ENCODE peak calls at places on chromosome 13, in ten cellular contexts. D is T-helper 9 cell; S is NCI-H2081; Y is LNCaP clone FGC; T is cardiac fibroblast; X is head of caudate nucleus; U is activated CD4-positive, CD25-positive, alpha-beta regulatory T cell; G is stimulated activated CD4-positive, alpha-beta T cell treated with anti-CD3 and anti-CD28 coated beads, Interleukin-1b, Interleukin-23, amount 100 ng/mL, for 4 hours; F is left lung; E is AG09309. O is an unnamed sample.

GRCh38 chr13:23584275-23584674 is 14.1 kb downstream of the TNFRSF19 start:
- DNase-seq in D (no peak), E (no peak), Y (no peak), T (no peak), S (no peak), X (no peak), U (no peak), G (no peak), F (no peak), O (no peak)

GRCh38 chr13:66567899-66568612 is 662.1 kb downstream of the PCDH9 start:
- DNase-seq in F (no peak), U (no peak), T (no peak), D (no peak), X (no peak), Y (no peak), G (no peak), S (no peak), E (no peak), O (no peak)

GRCh38 chr13:30134578-30134977 is 172.8 kb downstream of the KATNAL1 start:
- DNase-seq in X (no peak), Y (no peak), D (no peak), T (no peak), S (no peak), E (no peak), F (no peak), U (no peak), G (no peak), O (no peak)

GRCh38 chr13:36418022-36418805 is 14.1 kb upstream of the CCNA1 start:
- DNase-seq in X (no peak), F (no peak), E (no peak), D (no peak), T (peak), G (no peak), U (no peak), S (no peak), Y (no peak), O (peak)

GRCh38 chr13:73230714-73231113 is 171.9 kb downstream of the KLF5 start:
- DNase-seq in G (no peak), X (no peak), S (no peak), U (no peak), Y (no peak), F (no peak), E (no peak), D (no peak), T (no peak), O (no peak)

GRCh38 chr13:98503175-98504028 is 73.5 kb downstream of the STK24 start:
- DNase-seq in D (no peak), G (no peak), Y (no peak), E (no peak), T (no peak), X (no peak), U (no peak), F (no peak), S (no peak), O (no peak)

GRCh38 chr13:41952749-41953148 is 8.2 kb downstream of the VWA8 start:
- DNase-seq in F (no peak), Y (no peak), T (no peak), D (no peak), U (no peak), X (no peak), E (no peak), G (no peak), S (no peak), O (no peak)

GRCh38 chr13:99287544-99287943 is 19.7 kb downstream of the GPR183 start:
- DNase-seq in G (no peak), T (no peak), D (no peak), S (no peak), E (no peak), F (no peak), X (no peak), Y (peak), U (no peak), O (no peak)

GRCh38 chr13:50015263-50015662 is at the start of gene KCNRG:
- DNase-seq in D (no peak), U (no peak), T (peak), G (no peak), E (no peak), S (peak), F (no peak), X (no peak), Y (no peak), O (no peak)